ENCODE peak calls at places on chromosomes 5 and 9, in six cellular contexts. H is HCT116, E is H1, B is K562, K is GM12878, V is HepG2. X is an unnamed sample.

GRCh38 chr9:20623748-20624124 is 1.4 kb upstream of the MLLT3 start:
- DNase-seq in H (no peak), E (no peak), B (no peak), K (no peak), V (no peak), X (no peak)

GRCh38 chr5:83496626-83497025 is 25.1 kb downstream of the VCAN start:
- DNase-seq in H (no peak), E (no peak), B (no peak), K (no peak), V (no peak), X (no peak)

GRCh38 chr9:124454791-124455443 is 4.7 kb downstream of the ADGRD2 start:
- DNase-seq in H (no peak), E (no peak), B (no peak), K (no peak), V (no peak), X (no peak)

GRCh38 chr5:95824747-95825146 is 2.2 kb upstream of the GLRX start:
- DNase-seq in H (no peak), E (no peak), B (no peak), K (no peak), V (no peak), X (no peak)

GRCh38 chr5:17373406-17374110 is 124.5 kb upstream of the TAF11L2 start:
- DNase-seq in H (no peak), E (no peak), B (no peak), K (no peak), V (no peak), X (no peak)

GRCh38 chr5:7376889-7377288 is 19.0 kb upstream of the ADCY2 start:
- DNase-seq in H (no peak), E (no peak), B (no peak), K (no peak), V (no peak), X (no peak)

GRCh38 chr5:96597441-96598020 is 64.6 kb upstream of the CAST start:
- DNase-seq in H (no peak), E (no peak), B (no peak), K (no peak), V (no peak), X (no peak)

GRCh38 chr5:92505145-92505544 is 1075.9 kb downstream of the NR2F1-AS1 start:
- DNase-seq in H (no peak), E (no peak), B (no peak), K (no peak), V (no peak), X (no peak)

GRCh38 chr9:15785584-15785983 is 232.7 kb downstream of the CCDC171 start:
- DNase-seq in H (no peak), E (no peak), B (no peak), K (no peak), V (no peak), X (no peak)

GRCh38 chr9:126395439-126396212 is 69.0 kb downstream of the MVB12B start:
- DNase-seq in H (peak; percentile 31), E (no peak), B (no peak), K (no peak), V (no peak), X (no peak)

GRCh38 chr5:14513266-14513665 is 68.3 kb upstream of the OTULINL start:
- DNase-seq in H (no peak), E (no peak), B (no peak), K (no peak), V (no peak), X (no peak)

GRCh38 chr5:759781-760362 is 24.7 kb downstream of the ZDHHC11B start:
- DNase-seq in H (no peak), E (no peak), B (peak; percentile 9), K (no peak), V (no peak), X (no peak)

GRCh38 chr5:137398175-137398574 is 101.0 kb downstream of the SPOCK1 start:
- DNase-seq in H (no peak), E (no peak), B (no peak), K (no peak), V (no peak), X (no peak)
- TF ChIP-seq ZNF274 in H (no peak), E (no peak), B (no peak), K (no peak), V (no peak), X (no peak)

DNA sequence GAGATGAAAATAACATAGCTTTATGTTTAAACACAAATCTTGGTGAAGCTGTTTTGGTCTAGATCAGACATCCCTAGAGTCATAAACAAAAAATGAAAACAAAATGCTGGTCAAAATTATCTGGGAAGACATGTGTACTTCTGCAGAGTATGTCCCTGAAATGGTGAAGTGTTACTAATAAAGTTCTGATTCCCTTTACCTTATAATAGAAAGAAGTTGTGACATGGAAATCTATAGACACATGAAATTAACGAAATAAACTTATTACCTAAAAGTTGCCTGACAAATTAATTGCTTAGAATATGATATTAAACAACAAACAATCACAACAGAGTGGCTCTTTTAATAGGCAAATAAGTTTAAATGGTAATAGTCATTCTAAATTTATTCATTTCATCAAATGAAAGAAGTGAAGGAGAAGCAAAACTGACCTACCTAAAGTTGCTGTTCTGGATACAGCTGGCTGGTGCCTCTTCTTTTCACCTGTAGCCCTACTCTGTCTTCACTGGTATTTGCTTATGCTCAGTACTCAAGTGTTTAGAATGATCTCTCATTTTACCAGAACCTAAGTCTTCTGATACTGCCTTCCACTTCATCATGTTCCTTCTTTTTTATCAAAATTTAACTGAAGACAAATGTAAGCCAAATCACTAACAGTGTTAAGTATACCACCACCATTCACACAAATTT is 38.8 kb downstream of the FNIP1 start:
- DNase-seq in H (no peak), E (no peak), B (no peak), K (no peak), V (no peak), X (no peak)
- TF ChIP-seq YY1 in H (no peak), E (no peak), B (no peak), K (no peak), V (no peak), X (no peak)

GRCh38 chr5:175696139-175696854 is 38.4 kb downstream of the HRH2 start:
- DNase-seq in H (peak; percentile 76), E (peak; percentile 84), B (peak; percentile 84), K (peak; percentile 1), V (no peak), X (peak; percentile 51)
- TF ChIP-seq ZNF274 in H (no peak), E (no peak), B (no peak), K (no peak), V (no peak), X (no peak)

GRCh38 chr9:106757539-106757938 is 105.4 kb upstream of the ZNF462 start:
- DNase-seq in H (no peak), E (no peak), B (no peak), K (no peak), V (no peak), X (no peak)

GRCh38 chr9:106753155-106753671 is 109.8 kb upstream of the ZNF462 start:
- DNase-seq in H (no peak), E (no peak), B (no peak), K (peak; percentile 97), V (no peak), X (no peak)

GRCh38 chr9:106755727-106756126 is 107.2 kb upstream of the ZNF462 start:
- DNase-seq in H (no peak), E (no peak), B (no peak), K (no peak), V (no peak), X (no peak)

GRCh38 chr9:106761493-106761892 is 101.5 kb upstream of the ZNF462 start:
- DNase-seq in H (no peak), E (no peak), B (no peak), K (no peak), V (no peak), X (no peak)

DNA sequence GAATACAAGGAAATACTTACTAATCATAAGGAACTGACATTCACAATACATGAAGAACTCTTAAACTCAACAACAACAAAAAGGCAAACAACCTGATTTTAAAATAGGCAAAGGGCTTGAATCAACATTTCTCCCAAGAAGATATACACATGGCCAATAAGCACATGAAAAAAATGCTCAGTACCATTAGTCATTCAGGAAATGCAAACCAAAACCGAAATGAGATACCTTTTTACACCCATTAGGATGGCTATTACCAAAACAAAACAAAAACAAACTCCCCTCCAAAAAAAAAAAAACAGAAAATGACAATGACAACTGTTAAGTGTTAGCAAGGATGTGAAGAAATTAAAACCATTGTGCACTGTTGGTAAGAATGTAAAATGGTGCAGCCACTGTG is 104.1 kb upstream of the ZNF462 start:
- DNase-seq in H (no peak), E (no peak), B (no peak), K (peak; percentile 34), V (no peak), X (no peak)
- TF ChIP-seq YY1 in H (no peak), E (no peak), B (no peak), K (no peak), V (no peak), X (no peak)

GRCh38 chr9:37426846-37427245 is 4.3 kb downstream of the GRHPR start:
- DNase-seq in H (no peak), E (no peak), B (no peak), K (no peak), V (no peak), X (no peak)
- TF ChIP-seq ZNF274 in H (no peak), E (no peak), B (no peak), K (no peak), V (no peak), X (no peak)

X was measured in NT2/D1.